ENCODE peak calls at places on chromosomes 12 and 14, in ten cellular contexts. One of them, this sample, is unnamed. For H3K36me3, the result is how much of the 10 kb centered on the place peaks cover.

GRCh38 chr14:85439696-85440328 is 90.1 kb upstream of the FLRT2 start:
- DNase-seq in upper lobe of left lung: no peak
- DNase-seq in PC-9: no peak
- DNase-seq in pancreas: no peak
- DNase-seq in adrenal gland: no peak
- DNase-seq in colonic mucosa: no peak
- DNase-seq in upper lobe of right lung: no peak
- DNase-seq in uterus: no peak
- DNase-seq in left lung: no peak
- DNase-seq in sigmoid colon: no peak
- DNase-seq in this sample: no peak

GRCh38 chr14:58629273-58629672 is 8.5 kb upstream of the DACT1 start:
- DNase-seq in upper lobe of left lung: no peak
- DNase-seq in PC-9: no peak
- DNase-seq in pancreas: no peak
- DNase-seq in adrenal gland: no peak
- DNase-seq in colonic mucosa: no peak
- DNase-seq in upper lobe of right lung: no peak
- DNase-seq in uterus: no peak
- DNase-seq in left lung: no peak
- DNase-seq in sigmoid colon: no peak
- DNase-seq in this sample: no peak

GRCh38 chr14:43165651-43166050 is 1341.4 kb downstream of the FSCB start:
- DNase-seq in upper lobe of left lung: no peak
- DNase-seq in PC-9: no peak
- DNase-seq in pancreas: no peak
- DNase-seq in adrenal gland: no peak
- DNase-seq in colonic mucosa: peak
- DNase-seq in upper lobe of right lung: no peak
- DNase-seq in uterus: no peak
- DNase-seq in left lung: no peak
- DNase-seq in sigmoid colon: no peak
- DNase-seq in this sample: no peak

GRCh38 chr12:26621932-26622331 is 211.1 kb downstream of the ITPR2 start:
- DNase-seq in upper lobe of left lung: no peak
- DNase-seq in PC-9: no peak
- DNase-seq in pancreas: no peak
- DNase-seq in adrenal gland: no peak
- DNase-seq in colonic mucosa: no peak
- DNase-seq in upper lobe of right lung: no peak
- DNase-seq in uterus: no peak
- DNase-seq in left lung: no peak
- DNase-seq in sigmoid colon: no peak
- DNase-seq in this sample: no peak

GRCh38 chr14:101476931-101477553 is 84.3 kb upstream of the DIO3 start:
- DNase-seq in upper lobe of left lung: peak
- DNase-seq in PC-9: peak
- DNase-seq in pancreas: peak
- DNase-seq in adrenal gland: peak
- DNase-seq in colonic mucosa: peak
- DNase-seq in upper lobe of right lung: peak
- DNase-seq in uterus: peak
- DNase-seq in left lung: peak
- DNase-seq in sigmoid colon: peak
- DNase-seq in this sample: peak

GRCh38 chr14:69263364-69263763 is 3.4 kb downstream of the GALNT16 start:
- DNase-seq in upper lobe of left lung: no peak
- DNase-seq in PC-9: no peak
- DNase-seq in pancreas: no peak
- DNase-seq in adrenal gland: peak
- DNase-seq in colonic mucosa: no peak
- DNase-seq in upper lobe of right lung: no peak
- DNase-seq in uterus: peak
- DNase-seq in left lung: no peak
- DNase-seq in sigmoid colon: peak
- DNase-seq in this sample: no peak

GRCh38 chr12:109291531-109292341 is 17.3 kb downstream of the FOXN4 start:
- DNase-seq in upper lobe of left lung: peak
- DNase-seq in PC-9: peak
- DNase-seq in pancreas: no peak
- DNase-seq in adrenal gland: peak
- DNase-seq in colonic mucosa: peak
- DNase-seq in upper lobe of right lung: no peak
- DNase-seq in uterus: no peak
- DNase-seq in left lung: no peak
- DNase-seq in sigmoid colon: peak
- DNase-seq in this sample: no peak

GRCh38 chr12:29640589-29641345 is 143.0 kb downstream of the TMTC1 start:
- DNase-seq in upper lobe of left lung: peak
- DNase-seq in PC-9: peak
- DNase-seq in pancreas: no peak
- DNase-seq in adrenal gland: peak
- DNase-seq in colonic mucosa: no peak
- DNase-seq in upper lobe of right lung: no peak
- DNase-seq in uterus: peak
- DNase-seq in left lung: no peak
- DNase-seq in sigmoid colon: no peak
- DNase-seq in this sample: no peak

GRCh38 chr14:67352055-67352454 is 7.5 kb downstream of the ATP6V1D start:
- DNase-seq in upper lobe of left lung: no peak
- DNase-seq in PC-9: no peak
- DNase-seq in pancreas: no peak
- DNase-seq in adrenal gland: no peak
- DNase-seq in colonic mucosa: no peak
- DNase-seq in upper lobe of right lung: no peak
- DNase-seq in uterus: no peak
- DNase-seq in left lung: no peak
- DNase-seq in sigmoid colon: no peak
- DNase-seq in this sample: no peak

GRCh38 chr12:51549637-51550036 is 41.4 kb upstream of the SCN8A start:
- DNase-seq in upper lobe of left lung: no peak
- DNase-seq in PC-9: no peak
- DNase-seq in pancreas: no peak
- DNase-seq in adrenal gland: no peak
- DNase-seq in colonic mucosa: no peak
- DNase-seq in upper lobe of right lung: no peak
- DNase-seq in uterus: no peak
- DNase-seq in left lung: no peak
- DNase-seq in sigmoid colon: no peak
- DNase-seq in this sample: no peak

GRCh38 chr14:75295061-75295461 is 16.4 kb downstream of the FOS start:
- DNase-seq in upper lobe of left lung: peak
- DNase-seq in PC-9: peak
- DNase-seq in pancreas: peak
- DNase-seq in adrenal gland: peak
- DNase-seq in colonic mucosa: peak
- DNase-seq in upper lobe of right lung: peak
- DNase-seq in uterus: peak
- DNase-seq in left lung: peak
- DNase-seq in sigmoid colon: peak
- DNase-seq in this sample: peak

GRCh38 chr14:73295198-73295796 is 58.0 kb downstream of the PAPLN start:
- DNase-seq in upper lobe of left lung: no peak
- DNase-seq in PC-9: peak
- DNase-seq in pancreas: no peak
- DNase-seq in adrenal gland: peak
- DNase-seq in colonic mucosa: no peak
- DNase-seq in upper lobe of right lung: no peak
- DNase-seq in uterus: no peak
- DNase-seq in left lung: no peak
- DNase-seq in sigmoid colon: no peak
- DNase-seq in this sample: no peak

GRCh38 chr14:94691658-94692029 is 78.3 kb downstream of the GSC start:
- DNase-seq in upper lobe of left lung: no peak
- DNase-seq in PC-9: no peak
- DNase-seq in pancreas: no peak
- DNase-seq in adrenal gland: no peak
- DNase-seq in colonic mucosa: no peak
- DNase-seq in upper lobe of right lung: no peak
- DNase-seq in uterus: no peak
- DNase-seq in left lung: no peak
- DNase-seq in sigmoid colon: no peak
- DNase-seq in this sample: no peak

GRCh38 chr12:108399514-108399913 is 60.4 kb upstream of the CMKLR1 start:
- DNase-seq in upper lobe of left lung: no peak
- DNase-seq in PC-9: no peak
- DNase-seq in pancreas: no peak
- DNase-seq in adrenal gland: peak
- DNase-seq in colonic mucosa: no peak
- DNase-seq in upper lobe of right lung: no peak
- DNase-seq in uterus: peak
- DNase-seq in left lung: no peak
- DNase-seq in sigmoid colon: peak
- DNase-seq in this sample: no peak

DNA sequence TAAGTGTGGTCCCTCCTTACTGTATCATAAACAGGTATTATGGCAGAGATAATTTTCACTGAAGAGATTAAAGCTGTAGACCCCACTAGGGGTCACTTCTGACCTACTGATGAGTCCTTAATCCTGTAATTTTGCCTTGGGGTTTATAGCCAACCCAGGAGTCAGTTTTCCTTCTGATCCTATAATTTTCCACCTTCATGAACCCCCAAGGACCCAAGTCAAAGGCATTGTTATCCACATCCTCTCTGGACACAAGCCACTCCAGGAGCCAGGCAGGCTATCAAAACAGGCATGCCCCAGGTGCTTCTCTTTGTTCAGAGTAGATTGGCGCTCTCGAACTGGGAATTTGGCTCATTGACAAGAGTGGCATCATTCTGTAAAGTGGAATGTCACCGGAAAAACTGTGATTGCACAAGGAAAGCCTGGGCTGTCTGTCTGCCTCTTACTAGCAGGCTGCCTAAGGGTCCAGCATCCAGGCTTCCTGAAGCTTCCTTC is 1523.3 kb upstream of the FLRT2 start:
- DNase-seq in upper lobe of left lung: no peak
- DNase-seq in PC-9: no peak
- DNase-seq in pancreas: no peak
- DNase-seq in adrenal gland: peak
- DNase-seq in colonic mucosa: no peak
- DNase-seq in upper lobe of right lung: no peak
- DNase-seq in uterus: no peak
- DNase-seq in left lung: no peak
- DNase-seq in sigmoid colon: no peak
- DNase-seq in this sample: no peak
- TF ChIP-seq CTCF in upper lobe of left lung: no peak
- TF ChIP-seq CTCF in PC-9: no peak
- TF ChIP-seq CTCF in pancreas: no peak
- TF ChIP-seq CTCF in adrenal gland: no peak
- TF ChIP-seq CTCF in colonic mucosa: no peak
- TF ChIP-seq CTCF in upper lobe of right lung: no peak
- TF ChIP-seq CTCF in uterus: peak
- TF ChIP-seq CTCF in left lung: no peak
- TF ChIP-seq CTCF in sigmoid colon: no peak
- TF ChIP-seq CTCF in this sample: no peak

GRCh38 chr12:66403746-66404145 is 101.5 kb downstream of the HELB start:
- DNase-seq in upper lobe of left lung: no peak
- DNase-seq in PC-9: peak
- DNase-seq in pancreas: no peak
- DNase-seq in adrenal gland: no peak
- DNase-seq in colonic mucosa: no peak
- DNase-seq in upper lobe of right lung: no peak
- DNase-seq in uterus: no peak
- DNase-seq in left lung: no peak
- DNase-seq in sigmoid colon: no peak
- DNase-seq in this sample: no peak

GRCh38 chr12:66405395-66405794 is 103.1 kb downstream of the HELB start:
- DNase-seq in upper lobe of left lung: no peak
- DNase-seq in PC-9: no peak
- DNase-seq in pancreas: no peak
- DNase-seq in adrenal gland: no peak
- DNase-seq in colonic mucosa: no peak
- DNase-seq in upper lobe of right lung: no peak
- DNase-seq in uterus: no peak
- DNase-seq in left lung: no peak
- DNase-seq in sigmoid colon: no peak
- DNase-seq in this sample: no peak

DNA sequence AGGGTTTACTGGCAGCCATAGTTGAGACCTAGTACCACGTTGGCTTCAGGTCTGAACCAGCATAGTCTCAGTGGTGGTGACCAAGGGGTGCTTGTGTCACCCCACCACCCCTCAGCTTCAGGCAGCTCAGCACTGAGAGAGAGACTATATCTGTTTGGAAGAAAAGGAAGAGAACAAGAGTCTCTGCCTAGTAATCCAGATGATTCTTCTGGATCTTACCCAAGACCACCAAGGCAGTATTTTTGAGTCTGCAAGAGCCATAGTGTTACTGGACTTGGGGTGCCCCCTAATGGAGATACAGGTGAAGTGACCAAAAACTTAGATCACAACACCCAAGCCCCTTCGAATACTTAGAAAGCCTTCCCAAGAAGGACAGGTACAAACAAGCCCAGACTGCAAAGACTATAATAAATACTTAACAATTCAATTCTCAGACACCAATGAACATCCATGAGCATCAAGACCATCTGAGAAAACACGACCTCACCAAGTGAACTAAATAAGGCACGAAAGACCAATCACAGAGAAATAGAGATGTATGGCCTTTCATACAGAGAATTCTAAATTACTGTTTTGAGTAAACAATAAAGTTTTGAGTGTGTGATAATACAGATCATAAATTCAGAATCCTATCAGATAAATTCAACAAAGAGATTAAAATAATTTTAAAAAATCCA is 107.0 kb downstream of the HELB start:
- DNase-seq in upper lobe of left lung: no peak
- DNase-seq in PC-9: peak
- DNase-seq in pancreas: no peak
- DNase-seq in adrenal gland: peak
- DNase-seq in colonic mucosa: peak
- DNase-seq in upper lobe of right lung: no peak
- DNase-seq in uterus: no peak
- DNase-seq in left lung: no peak
- DNase-seq in sigmoid colon: no peak
- DNase-seq in this sample: no peak
- H3K27ac ChIP-seq in upper lobe of left lung: no peak
- H3K27ac ChIP-seq in PC-9: no peak
- H3K27ac ChIP-seq in pancreas: no peak
- H3K27ac ChIP-seq in adrenal gland: no peak
- H3K27ac ChIP-seq in colonic mucosa: no peak
- H3K27ac ChIP-seq in upper lobe of right lung: no peak
- H3K27ac ChIP-seq in uterus: no peak
- H3K27ac ChIP-seq in left lung: no peak
- H3K27ac ChIP-seq in sigmoid colon: no peak
- H3K27ac ChIP-seq in this sample: no peak

GRCh38 chr12:67091204-67091603 is 178.0 kb upstream of the CAND1 start:
- DNase-seq in upper lobe of left lung: no peak
- DNase-seq in PC-9: no peak
- DNase-seq in pancreas: no peak
- DNase-seq in adrenal gland: peak
- DNase-seq in colonic mucosa: no peak
- DNase-seq in upper lobe of right lung: no peak
- DNase-seq in uterus: no peak
- DNase-seq in left lung: no peak
- DNase-seq in sigmoid colon: no peak
- DNase-seq in this sample: no peak
- H3K36me3 ChIP-seq in upper lobe of left lung: under half
- H3K36me3 ChIP-seq in PC-9: under half
- H3K36me3 ChIP-seq in pancreas: under half
- H3K36me3 ChIP-seq in adrenal gland: under half
- H3K36me3 ChIP-seq in colonic mucosa: under half
- H3K36me3 ChIP-seq in upper lobe of right lung: under half
- H3K36me3 ChIP-seq in uterus: under half
- H3K36me3 ChIP-seq in left lung: under half
- H3K36me3 ChIP-seq in sigmoid colon: under half
- H3K36me3 ChIP-seq in this sample: under half

GRCh38 chr14:61694830-61695694 is at the start of gene HIF1A:
- DNase-seq in upper lobe of left lung: peak
- DNase-seq in PC-9: peak
- DNase-seq in pancreas: peak
- DNase-seq in adrenal gland: peak
- DNase-seq in colonic mucosa: peak
- DNase-seq in upper lobe of right lung: peak
- DNase-seq in uterus: peak
- DNase-seq in left lung: peak
- DNase-seq in sigmoid colon: peak
- DNase-seq in this sample: peak
- TF ChIP-seq CTCF in upper lobe of left lung: no peak
- TF ChIP-seq CTCF in PC-9: no peak
- TF ChIP-seq CTCF in pancreas: no peak
- TF ChIP-seq CTCF in adrenal gland: no peak
- TF ChIP-seq CTCF in colonic mucosa: no peak
- TF ChIP-seq CTCF in upper lobe of right lung: no peak
- TF ChIP-seq CTCF in uterus: peak
- TF ChIP-seq CTCF in left lung: no peak
- TF ChIP-seq CTCF in sigmoid colon: no peak
- TF ChIP-seq CTCF in this sample: peak